ENCODE peak calls at places on chromosome 11, in nine cellular contexts. One of them, this sample, is unnamed.

GRCh38 chr11:110069158-110069737 is 23.9 kb upstream of the ZC3H12C start:
- DNase-seq in AG09319: peak
- DNase-seq in testis: no peak
- DNase-seq in IMR-90: peak
- DNase-seq in prostate gland: no peak
- DNase-seq in AG09309: no peak
- DNase-seq in psoas muscle: peak
- DNase-seq in GM13977: no peak
- DNase-seq in activated CD8-positive, alpha-beta T cell treated with anti-CD3 and anti-CD28 coated beads for 36 hours: no peak
- DNase-seq in this sample: no peak

GRCh38 chr11:19076744-19077589 is 16.4 kb upstream of the MRGPRX2 start:
- DNase-seq in AG09319: no peak
- DNase-seq in AG09309: no peak
- DNase-seq in testis: peak
- DNase-seq in IMR-90: peak
- DNase-seq in prostate gland: peak
- DNase-seq in psoas muscle: peak
- DNase-seq in activated CD8-positive, alpha-beta T cell treated with anti-CD3 and anti-CD28 coated beads for 36 hours: peak
- DNase-seq in GM13977: peak
- DNase-seq in this sample: peak

GRCh38 chr11:1888811-1889526 is 2.7 kb downstream of the PRR33 start:
- DNase-seq in activated CD8-positive, alpha-beta T cell treated with anti-CD3 and anti-CD28 coated beads for 36 hours: peak
- DNase-seq in prostate gland: no peak
- DNase-seq in testis: no peak
- DNase-seq in AG09319: no peak
- DNase-seq in IMR-90: no peak
- DNase-seq in AG09309: no peak
- DNase-seq in GM13977: peak
- DNase-seq in psoas muscle: peak
- DNase-seq in this sample: peak

GRCh38 chr11:125464266-125464662 is 31.8 kb downstream of the FEZ1 start:
- DNase-seq in AG09319: no peak
- DNase-seq in IMR-90: peak
- DNase-seq in GM13977: no peak
- DNase-seq in psoas muscle: no peak
- DNase-seq in prostate gland: no peak
- DNase-seq in AG09309: no peak
- DNase-seq in testis: no peak
- DNase-seq in activated CD8-positive, alpha-beta T cell treated with anti-CD3 and anti-CD28 coated beads for 36 hours: no peak
- DNase-seq in this sample: no peak

GRCh38 chr11:134393638-134394037 is 18.4 kb downstream of the B3GAT1 start:
- DNase-seq in IMR-90: no peak
- DNase-seq in AG09319: no peak
- DNase-seq in activated CD8-positive, alpha-beta T cell treated with anti-CD3 and anti-CD28 coated beads for 36 hours: no peak
- DNase-seq in AG09309: no peak
- DNase-seq in testis: peak
- DNase-seq in prostate gland: peak
- DNase-seq in psoas muscle: no peak
- DNase-seq in GM13977: no peak
- DNase-seq in this sample: no peak

GRCh38 chr11:83241291-83241946 is 44.7 kb downstream of the CCDC90B start:
- DNase-seq in psoas muscle: no peak
- DNase-seq in testis: peak
- DNase-seq in prostate gland: peak
- DNase-seq in AG09309: peak
- DNase-seq in IMR-90: peak
- DNase-seq in AG09319: peak
- DNase-seq in GM13977: peak
- DNase-seq in activated CD8-positive, alpha-beta T cell treated with anti-CD3 and anti-CD28 coated beads for 36 hours: peak
- DNase-seq in this sample: peak

GRCh38 chr11:66879583-66879982 is 22.7 kb downstream of the LRFN4 start:
- DNase-seq in psoas muscle: no peak
- DNase-seq in IMR-90: no peak
- DNase-seq in testis: no peak
- DNase-seq in prostate gland: no peak
- DNase-seq in activated CD8-positive, alpha-beta T cell treated with anti-CD3 and anti-CD28 coated beads for 36 hours: no peak
- DNase-seq in GM13977: no peak
- DNase-seq in AG09309: no peak
- DNase-seq in AG09319: no peak
- DNase-seq in this sample: no peak

GRCh38 chr11:37511425-37511933 is 913.4 kb upstream of the RAG2 start:
- DNase-seq in AG09309: no peak
- DNase-seq in AG09319: no peak
- DNase-seq in activated CD8-positive, alpha-beta T cell treated with anti-CD3 and anti-CD28 coated beads for 36 hours: no peak
- DNase-seq in psoas muscle: no peak
- DNase-seq in testis: no peak
- DNase-seq in prostate gland: no peak
- DNase-seq in IMR-90: peak
- DNase-seq in GM13977: no peak
- DNase-seq in this sample: no peak

GRCh38 chr11:78040691-78041379 is 17.8 kb upstream of the KCTD14 start:
- DNase-seq in AG09319: no peak
- DNase-seq in GM13977: no peak
- DNase-seq in IMR-90: no peak
- DNase-seq in prostate gland: no peak
- DNase-seq in testis: no peak
- DNase-seq in psoas muscle: no peak
- DNase-seq in AG09309: no peak
- DNase-seq in activated CD8-positive, alpha-beta T cell treated with anti-CD3 and anti-CD28 coated beads for 36 hours: peak
- DNase-seq in this sample: no peak

DNA sequence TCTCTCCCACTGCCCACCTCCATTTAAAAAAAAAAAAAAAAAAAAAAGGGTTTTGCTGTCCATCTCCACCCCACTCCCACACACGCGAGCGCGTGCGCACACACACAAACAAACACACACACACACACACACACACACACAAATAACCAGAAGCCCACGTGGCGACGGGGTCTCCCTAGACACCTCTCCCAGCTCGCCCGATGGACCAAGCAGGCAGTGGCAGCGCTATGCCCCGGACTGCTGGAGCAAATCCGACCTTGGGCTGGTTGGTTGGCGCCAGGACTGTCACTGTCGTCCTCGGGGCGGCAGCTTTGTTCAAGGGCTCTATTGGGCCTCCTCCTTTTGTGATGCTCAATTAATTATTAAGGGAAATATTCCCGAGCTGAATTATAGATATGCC is 1.6 kb upstream of the KCNA4 start:
- DNase-seq in GM13977: no peak
- DNase-seq in testis: no peak
- DNase-seq in AG09319: no peak
- DNase-seq in activated CD8-positive, alpha-beta T cell treated with anti-CD3 and anti-CD28 coated beads for 36 hours: no peak
- DNase-seq in prostate gland: no peak
- DNase-seq in AG09309: no peak
- DNase-seq in psoas muscle: no peak
- DNase-seq in IMR-90: no peak
- DNase-seq in this sample: no peak
- TF ChIP-seq CTCF in GM13977: no peak
- TF ChIP-seq CTCF in testis: no peak
- TF ChIP-seq CTCF in AG09319: no peak
- TF ChIP-seq CTCF in activated CD8-positive, alpha-beta T cell treated with anti-CD3 and anti-CD28 coated beads for 36 hours: no peak
- TF ChIP-seq CTCF in prostate gland: no peak
- TF ChIP-seq CTCF in AG09309: no peak
- TF ChIP-seq CTCF in psoas muscle: no peak
- TF ChIP-seq CTCF in IMR-90: no peak
- TF ChIP-seq CTCF in this sample: no peak

GRCh38 chr11:43576834-43577521 is 103.6 kb upstream of the HSD17B12 start:
- DNase-seq in testis: peak
- DNase-seq in AG09309: no peak
- DNase-seq in activated CD8-positive, alpha-beta T cell treated with anti-CD3 and anti-CD28 coated beads for 36 hours: peak
- DNase-seq in IMR-90: peak
- DNase-seq in GM13977: peak
- DNase-seq in AG09319: no peak
- DNase-seq in prostate gland: no peak
- DNase-seq in psoas muscle: no peak
- DNase-seq in this sample: peak

GRCh38 chr11:43574949-43575915 is 105.3 kb upstream of the HSD17B12 start:
- DNase-seq in prostate gland: no peak
- DNase-seq in GM13977: peak
- DNase-seq in IMR-90: peak
- DNase-seq in AG09319: no peak
- DNase-seq in activated CD8-positive, alpha-beta T cell treated with anti-CD3 and anti-CD28 coated beads for 36 hours: peak
- DNase-seq in testis: peak
- DNase-seq in AG09309: no peak
- DNase-seq in psoas muscle: no peak
- DNase-seq in this sample: peak

GRCh38 chr11:43573873-43574272 is 106.7 kb upstream of the HSD17B12 start:
- DNase-seq in AG09309: no peak
- DNase-seq in GM13977: no peak
- DNase-seq in activated CD8-positive, alpha-beta T cell treated with anti-CD3 and anti-CD28 coated beads for 36 hours: no peak
- DNase-seq in IMR-90: no peak
- DNase-seq in psoas muscle: no peak
- DNase-seq in testis: no peak
- DNase-seq in AG09319: no peak
- DNase-seq in prostate gland: no peak
- DNase-seq in this sample: no peak

GRCh38 chr11:43575931-43576833 is 104.4 kb upstream of the HSD17B12 start:
- DNase-seq in activated CD8-positive, alpha-beta T cell treated with anti-CD3 and anti-CD28 coated beads for 36 hours: no peak
- DNase-seq in prostate gland: no peak
- DNase-seq in AG09309: no peak
- DNase-seq in psoas muscle: no peak
- DNase-seq in IMR-90: no peak
- DNase-seq in testis: no peak
- DNase-seq in GM13977: no peak
- DNase-seq in AG09319: no peak
- DNase-seq in this sample: no peak

DNA sequence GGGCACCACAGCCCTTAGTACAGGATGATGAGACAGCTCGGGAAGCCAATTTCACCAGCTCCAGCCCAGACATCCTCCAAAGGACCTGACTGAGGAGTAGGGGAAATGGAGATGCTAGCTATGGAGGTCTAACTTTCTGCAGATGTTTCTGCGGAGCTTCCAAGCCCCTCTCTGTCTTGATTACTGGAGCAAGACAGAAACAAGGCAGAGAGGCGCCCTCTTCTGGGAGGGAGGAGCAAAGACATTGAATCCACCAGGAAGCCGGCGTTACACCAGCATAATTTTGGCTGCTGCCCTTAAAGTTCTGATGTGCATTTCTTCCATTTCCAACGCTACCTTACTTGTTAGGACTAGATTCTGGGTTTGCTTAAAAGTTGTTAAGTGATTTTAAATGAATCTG is 107.3 kb upstream of the HSD17B12 start:
- DNase-seq in GM13977: peak
- DNase-seq in activated CD8-positive, alpha-beta T cell treated with anti-CD3 and anti-CD28 coated beads for 36 hours: peak
- DNase-seq in prostate gland: no peak
- DNase-seq in psoas muscle: no peak
- DNase-seq in AG09319: no peak
- DNase-seq in AG09309: no peak
- DNase-seq in testis: peak
- DNase-seq in IMR-90: no peak
- DNase-seq in this sample: peak
- TF ChIP-seq CTCF in GM13977: peak
- TF ChIP-seq CTCF in activated CD8-positive, alpha-beta T cell treated with anti-CD3 and anti-CD28 coated beads for 36 hours: peak
- TF ChIP-seq CTCF in prostate gland: no peak
- TF ChIP-seq CTCF in psoas muscle: peak
- TF ChIP-seq CTCF in AG09319: peak
- TF ChIP-seq CTCF in AG09309: peak
- TF ChIP-seq CTCF in testis: peak
- TF ChIP-seq CTCF in IMR-90: peak
- TF ChIP-seq CTCF in this sample: peak

GRCh38 chr11:119295178-119295577 is 21.8 kb downstream of the MCAM start:
- DNase-seq in AG09309: no peak
- DNase-seq in AG09319: peak
- DNase-seq in psoas muscle: no peak
- DNase-seq in IMR-90: no peak
- DNase-seq in prostate gland: no peak
- DNase-seq in testis: no peak
- DNase-seq in GM13977: no peak
- DNase-seq in activated CD8-positive, alpha-beta T cell treated with anti-CD3 and anti-CD28 coated beads for 36 hours: no peak
- DNase-seq in this sample: no peak
- TF ChIP-seq CTCF in AG09309: no peak
- TF ChIP-seq CTCF in AG09319: no peak
- TF ChIP-seq CTCF in psoas muscle: no peak
- TF ChIP-seq CTCF in IMR-90: no peak
- TF ChIP-seq CTCF in prostate gland: no peak
- TF ChIP-seq CTCF in testis: no peak
- TF ChIP-seq CTCF in GM13977: no peak
- TF ChIP-seq CTCF in activated CD8-positive, alpha-beta T cell treated with anti-CD3 and anti-CD28 coated beads for 36 hours: no peak
- TF ChIP-seq CTCF in this sample: no peak

DNA sequence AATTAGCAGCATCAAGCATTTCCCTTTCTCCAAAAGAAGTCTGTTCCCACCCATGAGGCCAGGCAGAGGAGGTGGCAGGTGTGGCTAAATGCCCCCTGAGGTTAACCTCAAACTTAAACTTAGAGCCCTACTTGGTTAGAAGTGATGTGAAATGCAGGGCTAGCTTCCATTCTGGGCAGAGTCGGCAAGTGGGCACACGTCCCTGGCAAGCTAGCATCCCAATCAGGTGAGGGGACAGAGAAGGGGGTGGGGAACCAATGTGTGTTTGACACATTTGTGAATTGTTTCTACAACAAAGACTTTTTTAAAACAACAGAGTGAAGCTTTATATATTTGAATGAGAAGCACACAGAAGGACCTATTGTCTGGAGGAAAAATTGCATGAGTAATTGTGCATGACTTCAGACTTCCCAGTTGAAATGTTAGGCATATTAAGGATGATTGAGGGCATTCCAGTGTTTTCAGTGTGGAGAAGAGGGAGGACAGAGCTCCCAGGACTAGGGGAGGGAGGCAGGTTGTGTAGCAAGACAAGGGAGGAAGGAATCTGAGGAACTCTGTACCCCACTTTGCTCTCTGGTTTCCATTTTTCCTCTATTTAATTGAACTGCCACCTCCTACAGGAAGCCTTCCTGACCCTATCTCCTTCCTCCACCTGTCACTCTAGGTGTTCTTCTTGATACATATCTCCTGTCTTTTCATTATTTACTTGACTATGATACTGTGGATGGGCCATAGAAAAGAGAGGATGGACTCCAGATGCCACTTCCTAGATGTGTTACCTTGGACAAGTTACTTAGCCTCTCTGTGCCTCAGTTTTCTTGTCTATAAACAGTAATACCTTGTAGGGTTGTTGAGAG is 83.3 kb upstream of the PICALM start:
- DNase-seq in prostate gland: no peak
- DNase-seq in GM13977: no peak
- DNase-seq in testis: no peak
- DNase-seq in psoas muscle: no peak
- DNase-seq in AG09309: no peak
- DNase-seq in AG09319: no peak
- DNase-seq in IMR-90: peak
- DNase-seq in activated CD8-positive, alpha-beta T cell treated with anti-CD3 and anti-CD28 coated beads for 36 hours: no peak
- DNase-seq in this sample: no peak
- TF ChIP-seq CTCF in prostate gland: no peak
- TF ChIP-seq CTCF in GM13977: no peak
- TF ChIP-seq CTCF in testis: no peak
- TF ChIP-seq CTCF in psoas muscle: no peak
- TF ChIP-seq CTCF in AG09309: no peak
- TF ChIP-seq CTCF in AG09319: no peak
- TF ChIP-seq CTCF in IMR-90: no peak
- TF ChIP-seq CTCF in activated CD8-positive, alpha-beta T cell treated with anti-CD3 and anti-CD28 coated beads for 36 hours: no peak
- TF ChIP-seq CTCF in this sample: no peak

This sample was measured in GM20000.